ENCODE peak calls at places on chromosomes 7 and 10, in four cellular contexts. Y is HepG2, O is SK-N-SH, N is K562. V is an unnamed sample.

GRCh38 chr7:26399309-26399610 is 107.6 kb downstream of the SNX10 start:
- DNase-seq in Y (no peak), O (peak), N (peak), V (no peak)

GRCh38 chr10:52644678-52645434 is 127.7 kb downstream of the MBL2 start:
- DNase-seq in Y (peak), O (peak), N (peak), V (no peak)

GRCh38 chr7:94289071-94289470 is 105.6 kb upstream of the COL1A2 start:
- DNase-seq in Y (peak), O (peak), N (peak), V (no peak)

GRCh38 chr7:140512317-140513000 is 33.2 kb upstream of the MKRN1 start:
- DNase-seq in Y (peak), O (peak), N (peak), V (no peak)

GRCh38 chr7:157514306-157514705 is 177.5 kb downstream of the DNAJB6 start:
- DNase-seq in Y (no peak), O (no peak), N (no peak), V (no peak)

GRCh38 chr7:105800849-105801534 is 75.4 kb downstream of the ATXN7L1 start:
- DNase-seq in Y (no peak), O (no peak), N (no peak), V (no peak)

GRCh38 chr10:5229019-5229418 is 32.4 kb downstream of the AKR1C4 start:
- DNase-seq in Y (no peak), O (no peak), N (no peak), V (no peak)

GRCh38 chr7:45699726-45700390 is 125.7 kb downstream of the ADCY1 start:
- DNase-seq in Y (no peak), O (peak), N (no peak), V (no peak)

GRCh38 chr7:2248984-2249694 is 7.1 kb downstream of the NUDT1 start:
- DNase-seq in Y (no peak), O (peak), N (peak), V (no peak)

GRCh38 chr10:29780639-29781038 is 145.9 kb upstream of the SVIL start:
- DNase-seq in Y (no peak), O (no peak), N (no peak), V (no peak)

GRCh38 chr10:13593560-13593959 is 6.8 kb downstream of the PRPF18 start:
- DNase-seq in Y (no peak), O (no peak), N (no peak), V (no peak)

GRCh38 chr10:72567884-72568283 is 58.0 kb downstream of the MICU1 start:
- DNase-seq in Y (peak), O (peak), N (peak), V (no peak)

GRCh38 chr7:123012435-123012834 is 16.9 kb upstream of the TAS2R16 start:
- DNase-seq in Y (no peak), O (no peak), N (no peak), V (no peak)

GRCh38 chr7:80779456-80779855 is 139.4 kb downstream of the SEMA3C start:
- DNase-seq in Y (no peak), O (no peak), N (no peak), V (no peak)

GRCh38 chr7:1709900-1710299 is 39.8 kb downstream of the ELFN1 start:
- DNase-seq in Y (no peak), O (peak), N (no peak), V (no peak)

GRCh38 chr10:1576467-1577259 is 160.7 kb downstream of the ADARB2 start:
- DNase-seq in Y (no peak), O (no peak), N (no peak), V (no peak)

GRCh38 chr10:21021843-21022594 is 124.9 kb upstream of the NEBL start:
- DNase-seq in Y (peak), O (no peak), N (peak), V (no peak)

GRCh38 chr7:102291056-102291915 is 4.6 kb downstream of the SH2B2 start:
- DNase-seq in Y (no peak), O (no peak), N (no peak), V (peak)

GRCh38 chr7:17408904-17409290 is 110.4 kb downstream of the AHR start:
- DNase-seq in Y (no peak), O (no peak), N (no peak), V (no peak)

GRCh38 chr10:132696204-132696603 is 89.7 kb downstream of the NKX6-2 start:
- DNase-seq in Y (no peak), O (no peak), N (no peak), V (no peak)

GRCh38 chr7:18901881-18902280 is 215.6 kb downstream of the TWIST1 start:
- DNase-seq in Y (no peak), O (no peak), N (no peak), V (no peak)

GRCh38 chr7:145696071-145696470 is 420.5 kb upstream of the CNTNAP2 start:
- DNase-seq in Y (no peak), O (no peak), N (no peak), V (no peak)

GRCh38 chr7:156049366-156049765 is 237.1 kb upstream of the SHH start:
- DNase-seq in Y (no peak), O (no peak), N (no peak), V (no peak)

GRCh38 chr10:91345716-91346115 is 64.4 kb upstream of the HECTD2 start:
- DNase-seq in Y (no peak), O (no peak), N (no peak), V (no peak)

GRCh38 chr7:142864980-142865747 is 10.3 kb downstream of the EPHB6 start:
- DNase-seq in Y (no peak), O (no peak), N (no peak), V (no peak)

GRCh38 chr10:77977975-77978759 is 51.1 kb downstream of the POLR3A start:
- DNase-seq in Y (no peak), O (no peak), N (no peak), V (no peak)

GRCh38 chr7:115558186-115558585 is 472.4 kb downstream of the TFEC start:
- DNase-seq in Y (no peak), O (no peak), N (no peak), V (no peak)

GRCh38 chr7:88291401-88292173 is 15.1 kb downstream of the STEAP4 start:
- DNase-seq in Y (no peak), O (no peak), N (no peak), V (no peak)

GRCh38 chr10:575312-576129 is 113.9 kb downstream of the DIP2C start:
- DNase-seq in Y (no peak), O (no peak), N (no peak), V (no peak)

GRCh38 chr10:1425886-1426285 is 311.4 kb downstream of the ADARB2 start:
- DNase-seq in Y (no peak), O (no peak), N (no peak), V (no peak)

GRCh38 chr10:45451407-45451806 is 77.4 kb downstream of the ALOX5 start:
- DNase-seq in Y (peak), O (no peak), N (no peak), V (no peak)

GRCh38 chr7:127758105-127758504 is 106.1 kb downstream of the SND1 start:
- DNase-seq in Y (no peak), O (no peak), N (no peak), V (no peak)
- TF ChIP-seq TAF1 in Y (no peak), O (no peak), N (no peak), V (no peak)

GRCh38 chr10:76559889-76560215 is 1077.8 kb downstream of the KCNMA1 start:
- DNase-seq in Y (no peak), O (no peak), N (no peak), V (no peak)
- TF ChIP-seq TAF1 in Y (no peak), O (no peak), N (no peak), V (no peak)

DNA sequence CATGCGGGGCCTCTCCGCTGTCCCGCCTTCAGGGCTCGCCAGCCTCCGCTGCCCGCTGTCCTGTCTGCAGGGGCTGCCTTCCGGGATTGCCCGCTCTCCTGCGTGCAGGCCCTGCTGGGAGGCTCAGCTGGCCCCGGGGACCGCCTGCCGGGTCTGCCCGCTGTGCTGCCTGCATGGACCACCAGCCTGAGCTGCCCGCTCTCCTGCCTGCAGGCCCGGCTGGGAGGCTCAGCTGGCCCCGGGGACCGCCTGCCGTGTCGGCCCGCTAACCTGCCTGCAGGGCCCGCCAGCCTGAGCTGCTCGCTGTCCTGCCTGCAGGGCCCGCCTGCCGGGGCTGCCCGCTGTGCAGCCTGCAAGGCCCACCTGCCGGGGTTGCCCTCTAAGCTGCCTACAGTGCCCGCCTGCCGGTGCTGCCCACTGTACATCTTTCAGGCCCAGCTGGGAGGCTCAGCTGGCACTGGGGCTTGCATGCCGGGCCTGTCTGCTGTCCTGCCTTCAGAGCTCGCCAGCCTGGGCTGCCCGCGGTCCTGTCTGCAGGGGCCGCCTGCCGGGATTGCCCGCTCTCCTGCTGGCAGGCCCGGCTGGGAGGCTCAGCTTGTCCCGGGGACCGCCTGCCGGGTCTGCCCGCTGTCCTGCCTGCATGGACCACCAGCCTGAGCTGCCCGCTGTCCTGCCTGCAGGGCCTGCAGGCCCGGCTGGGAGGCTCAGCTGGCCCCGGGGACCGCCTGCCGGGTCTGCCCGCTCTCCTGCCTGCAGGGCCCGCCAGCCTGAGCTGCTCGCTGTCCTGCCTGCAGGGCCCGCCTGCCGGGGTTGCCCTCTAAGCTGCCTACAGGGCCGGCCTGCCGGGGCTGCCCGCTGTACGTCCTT is 165.1 kb downstream of the GLRX3 start:
- DNase-seq in Y (no peak), O (no peak), N (no peak), V (no peak)
- TF ChIP-seq TAF1 in Y (no peak), O (no peak), N (no peak), V (no peak)

DNA sequence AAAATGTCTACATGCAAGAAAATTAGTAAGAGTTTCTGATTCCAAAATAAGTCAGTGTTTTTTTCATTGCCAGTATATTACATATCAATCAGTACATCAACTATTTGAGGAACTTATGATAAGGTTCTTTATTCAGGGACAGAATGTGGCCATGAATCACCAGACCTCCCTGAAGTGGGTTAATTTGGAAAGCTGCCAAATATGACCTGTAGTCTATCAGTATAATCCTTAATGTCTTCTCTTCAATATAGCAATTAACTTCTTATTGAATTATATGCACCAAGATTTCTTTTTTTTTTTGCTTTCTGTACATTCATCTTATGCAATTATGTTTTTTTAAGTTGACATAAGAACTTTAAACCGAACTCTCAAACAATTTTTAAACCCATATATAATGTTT is 714.5 kb upstream of the POT1 start:
- DNase-seq in Y (no peak), O (peak), N (no peak), V (no peak)
- TF ChIP-seq TAF1 in Y (no peak), O (no peak), N (no peak), V (no peak)

DNA sequence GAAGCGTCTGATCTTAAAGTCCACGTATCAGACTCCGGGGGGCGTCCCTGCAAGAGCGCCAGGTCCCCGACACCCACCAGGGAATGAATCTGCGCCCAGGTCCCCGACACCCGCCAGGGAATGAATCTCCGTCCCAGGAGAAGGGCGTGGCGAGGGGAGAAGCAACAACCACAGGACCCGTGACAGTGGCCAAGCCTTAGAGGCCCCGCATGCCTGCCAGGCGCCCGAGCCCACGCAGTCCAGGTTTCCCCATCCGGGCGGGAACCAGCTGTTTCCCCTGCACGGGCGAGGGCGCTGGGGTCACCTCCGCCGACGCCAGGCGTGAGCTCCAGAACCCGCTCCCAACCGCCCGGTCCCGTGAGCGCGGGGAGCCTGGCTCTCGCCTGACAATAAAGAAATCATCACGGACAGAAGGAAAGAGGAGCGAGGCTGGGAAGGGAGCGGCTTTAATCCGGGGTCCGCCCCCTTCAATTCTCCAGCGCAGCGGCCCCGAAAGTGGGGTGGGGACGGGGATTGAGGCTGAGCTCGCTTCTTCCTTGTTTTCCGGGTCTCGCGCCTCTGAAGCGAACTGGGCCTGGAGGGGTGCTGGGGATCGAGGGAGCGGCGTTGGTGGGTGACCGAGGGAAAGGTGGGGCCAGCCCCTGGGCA is 29.0 kb upstream of the BMS1 start:
- DNase-seq in Y (no peak), O (peak), N (peak), V (no peak)
- TF ChIP-seq TAF1 in Y (no peak), O (no peak), N (no peak), V (no peak)

GRCh38 chr7:148622887-148623585 is 32.5 kb downstream of the C7orf33 start:
- DNase-seq in Y (no peak), O (peak), N (no peak), V (no peak)
- TF ChIP-seq TAF1 in Y (no peak), O (no peak), N (no peak), V (no peak)

V was measured in GM12892.